ENCODE peak calls at places on chromosomes 5 and 9, in nine cellular contexts. M is iris pigment epithelial cell; E is mesenchymal stem cell; W is NCI-H1930; A is uterus; J is NCI-H146; S is posterior cingulate gyrus; F is AG08395; R is stimulated activated CD8-positive, alpha-beta memory T cell treated with anti-CD3 and anti-CD28 coated beads, Interleukin-7, amount 100 ng/mL, for 1 hour. L is an unnamed sample.

GRCh38 chr9:69122086-69122390 is 52.0 kb upstream of the TJP2 start:
- DNase-seq in M (peak), E (peak), W (no peak), A (peak), J (peak), S (peak), F (peak), R (no peak), L (no peak)

GRCh38 chr5:52987711-52988329 is 1.3 kb upstream of the ITGA2 start:
- DNase-seq in M (peak), E (no peak), W (no peak), A (no peak), J (no peak), S (no peak), F (no peak), R (no peak), L (peak)

GRCh38 chr9:71721786-71722295 is 46.5 kb downstream of the CEMIP2 start:
- DNase-seq in M (peak), E (peak), W (no peak), A (no peak), J (no peak), S (no peak), F (no peak), R (no peak), L (no peak)

GRCh38 chr5:78627175-78627574 is 21.4 kb downstream of the LHFPL2 start:
- DNase-seq in M (peak), E (no peak), W (no peak), A (no peak), J (no peak), S (no peak), F (peak), R (no peak), L (peak)

GRCh38 chr5:144121577-144121976 is 48.9 kb downstream of the YIPF5 start:
- DNase-seq in M (peak), E (no peak), W (no peak), A (no peak), J (no peak), S (no peak), F (peak), R (no peak), L (peak)

GRCh38 chr5:6856658-6857057 is 143.4 kb downstream of the TENT4A start:
- DNase-seq in M (no peak), E (no peak), W (no peak), A (no peak), J (no peak), S (no peak), F (no peak), R (no peak), L (no peak)

GRCh38 chr5:126615286-126615685 is 14.5 kb downstream of the PHAX start:
- DNase-seq in M (no peak), E (no peak), W (no peak), A (no peak), J (no peak), S (no peak), F (no peak), R (no peak), L (no peak)

GRCh38 chr9:111348821-111349271 is 18.8 kb upstream of the OR2K2 start:
- DNase-seq in M (peak), E (no peak), W (no peak), A (no peak), J (no peak), S (no peak), F (no peak), R (no peak), L (peak)

GRCh38 chr9:104961238-104961637 is 33.3 kb upstream of the ABCA1 start:
- DNase-seq in M (peak), E (peak), W (no peak), A (no peak), J (no peak), S (no peak), F (no peak), R (no peak), L (peak)

GRCh38 chr9:89455356-89455824 is 42.5 kb downstream of the SEMA4D start:
- DNase-seq in M (no peak), E (no peak), W (no peak), A (no peak), J (no peak), S (no peak), F (no peak), R (no peak), L (no peak)

GRCh38 chr5:177131352-177131710 is 2.2 kb upstream of the NSD1 start:
- DNase-seq in M (no peak), E (no peak), W (no peak), A (no peak), J (no peak), S (no peak), F (no peak), R (no peak), L (no peak)

GRCh38 chr5:34486160-34486765 is 169.9 kb upstream of the RAI14 start:
- DNase-seq in M (peak), E (peak), W (peak), A (peak), J (peak), S (peak), F (peak), R (peak), L (peak)

GRCh38 chr5:17343675-17344074 is 126.2 kb downstream of the BASP1 start:
- DNase-seq in M (peak), E (peak), W (no peak), A (no peak), J (no peak), S (no peak), F (peak), R (no peak), L (peak)

GRCh38 chr9:98775831-98776441 is 20.4 kb downstream of the ANKS6 start:
- DNase-seq in M (peak), E (peak), W (peak), A (peak), J (peak), S (peak), F (peak), R (no peak), L (peak)

GRCh38 chr5:57683036-57683600 is 200.5 kb upstream of the ACTBL2 start:
- DNase-seq in M (peak), E (no peak), W (no peak), A (no peak), J (no peak), S (no peak), F (no peak), R (no peak), L (no peak)

GRCh38 chr9:16794871-16795639 is 75.4 kb downstream of the BNC2 start:
- DNase-seq in M (peak), E (peak), W (no peak), A (peak), J (no peak), S (no peak), F (peak), R (no peak), L (peak)

GRCh38 chr9:19470981-19471650 is 62.3 kb downstream of the ACER2 start:
- DNase-seq in M (no peak), E (no peak), W (no peak), A (no peak), J (no peak), S (peak), F (no peak), R (no peak), L (no peak)

GRCh38 chr5:1216211-1216917 is 8.8 kb upstream of the SLC6A18 start:
- DNase-seq in M (no peak), E (no peak), W (no peak), A (no peak), J (no peak), S (peak), F (no peak), R (no peak), L (no peak)

GRCh38 chr5:61817472-61818326 is 485.6 kb downstream of the ZSWIM6 start:
- DNase-seq in M (peak), E (peak), W (no peak), A (no peak), J (peak), S (peak), F (peak), R (no peak), L (peak)

GRCh38 chr5:39877479-39877878 is 452.7 kb upstream of the DAB2 start:
- DNase-seq in M (no peak), E (no peak), W (no peak), A (no peak), J (no peak), S (no peak), F (no peak), R (no peak), L (no peak)

GRCh38 chr5:88602584-88602983 is 280.4 kb downstream of the MEF2C start:
- DNase-seq in M (no peak), E (no peak), W (no peak), A (no peak), J (no peak), S (peak), F (no peak), R (no peak), L (no peak)